ENCODE peak calls at places on chromosomes 12 and 14, in nine cellular contexts. M is SW 1271; Z is ELR; H is GM12891; J is foreskin fibroblast; X is stimulated activated CD4-positive, alpha-beta T cell treated with anti-CD3 and anti-CD28 coated beads, Interleukin-4, amount 100 ng/mL, for 4 hours; G is hypothalamus; E is stimulated activated CD8-positive, alpha-beta memory T cell treated with anti-CD3 and anti-CD28 coated beads, Interleukin-15, amount 100 ng/mL, for 24 hours; W is A549. D is an unnamed sample.

GRCh38 chr14:68479247-68479646 is 313.6 kb downstream of the ZFP36L1 start:
- DNase-seq in M (no peak), Z (no peak), H (no peak), J (no peak), X (no peak), G (no peak), E (no peak), W (no peak), D (no peak)

GRCh38 chr12:42020226-42020625 is 124.4 kb downstream of the GXYLT1 start:
- DNase-seq in M (no peak), Z (no peak), H (no peak), J (no peak), X (no peak), G (no peak), E (no peak), W (no peak), D (no peak)

GRCh38 chr14:64502476-64503183 is 1.0 kb downstream of the ZBTB25 start:
- DNase-seq in M (no peak), Z (peak; percentile 38), H (no peak), J (no peak), X (no peak), G (peak; percentile 29), E (no peak), W (peak; percentile 23), D (peak; percentile 16)

GRCh38 chr14:100668352-100668751 is 58.3 kb upstream of the DLK1 start:
- DNase-seq in M (no peak), Z (no peak), H (no peak), J (no peak), X (no peak), G (no peak), E (no peak), W (no peak), D (no peak)

GRCh38 chr12:127720334-127720733 is 546.6 kb upstream of the TMEM132C start:
- DNase-seq in M (no peak), Z (no peak), H (no peak), J (no peak), X (no peak), G (no peak), E (no peak), W (no peak), D (no peak)

GRCh38 chr12:75816892-75817291 is 214.7 kb downstream of the PHLDA1 start:
- DNase-seq in M (no peak), Z (peak; percentile 93), H (no peak), J (peak; percentile 85), X (no peak), G (no peak), E (no peak), W (peak; percentile 74), D (peak; percentile 55)

GRCh38 chr14:59882957-59883356 is 12.4 kb upstream of the RTN1 start:
- DNase-seq in M (no peak), Z (peak; percentile 31), H (no peak), J (no peak), X (no peak), G (no peak), E (no peak), W (no peak), D (peak; percentile 6)

GRCh38 chr12:84305144-84305543 is 607.5 kb downstream of the SLC6A15 start:
- DNase-seq in M (no peak), Z (no peak), H (no peak), J (no peak), X (no peak), G (no peak), E (no peak), W (no peak), D (no peak)